ENCODE peak calls at places on chromosomes 3 and 15, in nine cellular contexts. One of them, this sample, is unnamed.

GRCh38 chr3:52039846-52040245 is 16.5 kb downstream of the DUSP7 start:
- DNase-seq in stimulated activated CD8-positive, alpha-beta memory T cell treated with anti-CD3 and anti-CD28 coated beads, Interleukin-15, amount 100 ng/mL, for 24 hours: no peak
- DNase-seq in astrocyte of the spinal cord: peak
- DNase-seq in fibroblast of the aortic adventitia: peak
- DNase-seq in stimulated activated CD4-positive, alpha-beta T cell treated with anti-CD3 and anti-CD28 coated beads, Interleukin-1b, Interleukin-23, amount 100 ng/mL, for 1 hour: no peak
- DNase-seq in GM23338: no peak
- DNase-seq in A172: no peak
- DNase-seq in EL: no peak
- DNase-seq in coronary artery: no peak
- DNase-seq in this sample: no peak

GRCh38 chr3:49362579-49362978 is 4.4 kb upstream of the GPX1 start:
- DNase-seq in coronary artery: no peak
- DNase-seq in stimulated activated CD8-positive, alpha-beta memory T cell treated with anti-CD3 and anti-CD28 coated beads, Interleukin-15, amount 100 ng/mL, for 24 hours: no peak
- DNase-seq in A172: no peak
- DNase-seq in astrocyte of the spinal cord: peak
- DNase-seq in stimulated activated CD4-positive, alpha-beta T cell treated with anti-CD3 and anti-CD28 coated beads, Interleukin-1b, Interleukin-23, amount 100 ng/mL, for 1 hour: no peak
- DNase-seq in EL: peak
- DNase-seq in GM23338: no peak
- DNase-seq in fibroblast of the aortic adventitia: no peak
- DNase-seq in this sample: peak

GRCh38 chr3:52690560-52690959 is 4.7 kb downstream of the GNL3 start:
- DNase-seq in astrocyte of the spinal cord: no peak
- DNase-seq in stimulated activated CD4-positive, alpha-beta T cell treated with anti-CD3 and anti-CD28 coated beads, Interleukin-1b, Interleukin-23, amount 100 ng/mL, for 1 hour: no peak
- DNase-seq in GM23338: no peak
- DNase-seq in EL: no peak
- DNase-seq in fibroblast of the aortic adventitia: no peak
- DNase-seq in A172: no peak
- DNase-seq in stimulated activated CD8-positive, alpha-beta memory T cell treated with anti-CD3 and anti-CD28 coated beads, Interleukin-15, amount 100 ng/mL, for 24 hours: no peak
- DNase-seq in coronary artery: no peak
- DNase-seq in this sample: no peak

GRCh38 chr3:42529463-42529862 is 27.0 kb downstream of the VIPR1 start:
- DNase-seq in A172: no peak
- DNase-seq in EL: no peak
- DNase-seq in coronary artery: no peak
- DNase-seq in stimulated activated CD4-positive, alpha-beta T cell treated with anti-CD3 and anti-CD28 coated beads, Interleukin-1b, Interleukin-23, amount 100 ng/mL, for 1 hour: no peak
- DNase-seq in GM23338: no peak
- DNase-seq in fibroblast of the aortic adventitia: no peak
- DNase-seq in stimulated activated CD8-positive, alpha-beta memory T cell treated with anti-CD3 and anti-CD28 coated beads, Interleukin-15, amount 100 ng/mL, for 24 hours: no peak
- DNase-seq in astrocyte of the spinal cord: no peak
- DNase-seq in this sample: no peak

GRCh38 chr15:89543389-89543788 is 31.9 kb upstream of the TICRR start:
- DNase-seq in stimulated activated CD8-positive, alpha-beta memory T cell treated with anti-CD3 and anti-CD28 coated beads, Interleukin-15, amount 100 ng/mL, for 24 hours: no peak
- DNase-seq in GM23338: no peak
- DNase-seq in A172: no peak
- DNase-seq in astrocyte of the spinal cord: no peak
- DNase-seq in stimulated activated CD4-positive, alpha-beta T cell treated with anti-CD3 and anti-CD28 coated beads, Interleukin-1b, Interleukin-23, amount 100 ng/mL, for 1 hour: no peak
- DNase-seq in coronary artery: no peak
- DNase-seq in fibroblast of the aortic adventitia: no peak
- DNase-seq in EL: no peak
- DNase-seq in this sample: no peak

GRCh38 chr3:76438971-76439370 is 600.9 kb upstream of the ROBO2 start:
- DNase-seq in stimulated activated CD4-positive, alpha-beta T cell treated with anti-CD3 and anti-CD28 coated beads, Interleukin-1b, Interleukin-23, amount 100 ng/mL, for 1 hour: no peak
- DNase-seq in GM23338: no peak
- DNase-seq in stimulated activated CD8-positive, alpha-beta memory T cell treated with anti-CD3 and anti-CD28 coated beads, Interleukin-15, amount 100 ng/mL, for 24 hours: no peak
- DNase-seq in EL: peak
- DNase-seq in astrocyte of the spinal cord: peak
- DNase-seq in coronary artery: no peak
- DNase-seq in A172: no peak
- DNase-seq in fibroblast of the aortic adventitia: no peak
- DNase-seq in this sample: no peak

GRCh38 chr15:57340673-57341259 is 35.5 kb upstream of the CGNL1 start:
- DNase-seq in fibroblast of the aortic adventitia: peak
- DNase-seq in stimulated activated CD4-positive, alpha-beta T cell treated with anti-CD3 and anti-CD28 coated beads, Interleukin-1b, Interleukin-23, amount 100 ng/mL, for 1 hour: no peak
- DNase-seq in A172: peak
- DNase-seq in GM23338: peak
- DNase-seq in EL: peak
- DNase-seq in astrocyte of the spinal cord: peak
- DNase-seq in coronary artery: no peak
- DNase-seq in stimulated activated CD8-positive, alpha-beta memory T cell treated with anti-CD3 and anti-CD28 coated beads, Interleukin-15, amount 100 ng/mL, for 24 hours: no peak
- DNase-seq in this sample: no peak

GRCh38 chr15:92591275-92591674 is 64.3 kb downstream of the FAM174B start:
- DNase-seq in GM23338: no peak
- DNase-seq in coronary artery: no peak
- DNase-seq in astrocyte of the spinal cord: no peak
- DNase-seq in stimulated activated CD8-positive, alpha-beta memory T cell treated with anti-CD3 and anti-CD28 coated beads, Interleukin-15, amount 100 ng/mL, for 24 hours: no peak
- DNase-seq in stimulated activated CD4-positive, alpha-beta T cell treated with anti-CD3 and anti-CD28 coated beads, Interleukin-1b, Interleukin-23, amount 100 ng/mL, for 1 hour: no peak
- DNase-seq in fibroblast of the aortic adventitia: no peak
- DNase-seq in A172: no peak
- DNase-seq in EL: no peak
- DNase-seq in this sample: no peak

GRCh38 chr3:11724615-11725339 is 81.1 kb upstream of the VGLL4 start:
- DNase-seq in A172: no peak
- DNase-seq in stimulated activated CD4-positive, alpha-beta T cell treated with anti-CD3 and anti-CD28 coated beads, Interleukin-1b, Interleukin-23, amount 100 ng/mL, for 1 hour: no peak
- DNase-seq in EL: no peak
- DNase-seq in fibroblast of the aortic adventitia: no peak
- DNase-seq in GM23338: no peak
- DNase-seq in astrocyte of the spinal cord: no peak
- DNase-seq in stimulated activated CD8-positive, alpha-beta memory T cell treated with anti-CD3 and anti-CD28 coated beads, Interleukin-15, amount 100 ng/mL, for 24 hours: no peak
- DNase-seq in coronary artery: no peak
- DNase-seq in this sample: no peak

GRCh38 chr3:23919628-23920027 is 2.7 kb downstream of the RPL15 start:
- DNase-seq in A172: no peak
- DNase-seq in stimulated activated CD8-positive, alpha-beta memory T cell treated with anti-CD3 and anti-CD28 coated beads, Interleukin-15, amount 100 ng/mL, for 24 hours: no peak
- DNase-seq in coronary artery: no peak
- DNase-seq in stimulated activated CD4-positive, alpha-beta T cell treated with anti-CD3 and anti-CD28 coated beads, Interleukin-1b, Interleukin-23, amount 100 ng/mL, for 1 hour: no peak
- DNase-seq in GM23338: no peak
- DNase-seq in fibroblast of the aortic adventitia: no peak
- DNase-seq in EL: no peak
- DNase-seq in astrocyte of the spinal cord: no peak
- DNase-seq in this sample: no peak

GRCh38 chr3:146227486-146227885 is 23.4 kb downstream of the PLSCR4 start:
- DNase-seq in fibroblast of the aortic adventitia: peak
- DNase-seq in EL: no peak
- DNase-seq in stimulated activated CD8-positive, alpha-beta memory T cell treated with anti-CD3 and anti-CD28 coated beads, Interleukin-15, amount 100 ng/mL, for 24 hours: no peak
- DNase-seq in coronary artery: no peak
- DNase-seq in astrocyte of the spinal cord: no peak
- DNase-seq in A172: no peak
- DNase-seq in GM23338: peak
- DNase-seq in stimulated activated CD4-positive, alpha-beta T cell treated with anti-CD3 and anti-CD28 coated beads, Interleukin-1b, Interleukin-23, amount 100 ng/mL, for 1 hour: no peak
- DNase-seq in this sample: no peak

GRCh38 chr3:64138046-64138445 is 87.2 kb downstream of the PRICKLE2 start:
- DNase-seq in GM23338: no peak
- DNase-seq in EL: peak
- DNase-seq in stimulated activated CD4-positive, alpha-beta T cell treated with anti-CD3 and anti-CD28 coated beads, Interleukin-1b, Interleukin-23, amount 100 ng/mL, for 1 hour: no peak
- DNase-seq in stimulated activated CD8-positive, alpha-beta memory T cell treated with anti-CD3 and anti-CD28 coated beads, Interleukin-15, amount 100 ng/mL, for 24 hours: no peak
- DNase-seq in coronary artery: no peak
- DNase-seq in astrocyte of the spinal cord: no peak
- DNase-seq in A172: peak
- DNase-seq in fibroblast of the aortic adventitia: no peak
- DNase-seq in this sample: no peak

GRCh38 chr3:21392521-21392920 is 358.5 kb downstream of the ZNF385D start:
- DNase-seq in fibroblast of the aortic adventitia: peak
- DNase-seq in GM23338: no peak
- DNase-seq in EL: peak
- DNase-seq in A172: no peak
- DNase-seq in astrocyte of the spinal cord: no peak
- DNase-seq in stimulated activated CD4-positive, alpha-beta T cell treated with anti-CD3 and anti-CD28 coated beads, Interleukin-1b, Interleukin-23, amount 100 ng/mL, for 1 hour: no peak
- DNase-seq in coronary artery: no peak
- DNase-seq in stimulated activated CD8-positive, alpha-beta memory T cell treated with anti-CD3 and anti-CD28 coated beads, Interleukin-15, amount 100 ng/mL, for 24 hours: no peak
- DNase-seq in this sample: no peak

GRCh38 chr15:58593870-58594269 is 155.6 kb downstream of the ADAM10 start:
- DNase-seq in EL: no peak
- DNase-seq in A172: no peak
- DNase-seq in fibroblast of the aortic adventitia: no peak
- DNase-seq in stimulated activated CD4-positive, alpha-beta T cell treated with anti-CD3 and anti-CD28 coated beads, Interleukin-1b, Interleukin-23, amount 100 ng/mL, for 1 hour: no peak
- DNase-seq in coronary artery: no peak
- DNase-seq in GM23338: no peak
- DNase-seq in stimulated activated CD8-positive, alpha-beta memory T cell treated with anti-CD3 and anti-CD28 coated beads, Interleukin-15, amount 100 ng/mL, for 24 hours: no peak
- DNase-seq in astrocyte of the spinal cord: no peak
- DNase-seq in this sample: no peak

GRCh38 chr3:170386468-170386867 is 29.0 kb downstream of the SKIL start:
- DNase-seq in stimulated activated CD4-positive, alpha-beta T cell treated with anti-CD3 and anti-CD28 coated beads, Interleukin-1b, Interleukin-23, amount 100 ng/mL, for 1 hour: no peak
- DNase-seq in EL: no peak
- DNase-seq in astrocyte of the spinal cord: no peak
- DNase-seq in stimulated activated CD8-positive, alpha-beta memory T cell treated with anti-CD3 and anti-CD28 coated beads, Interleukin-15, amount 100 ng/mL, for 24 hours: no peak
- DNase-seq in A172: no peak
- DNase-seq in GM23338: no peak
- DNase-seq in fibroblast of the aortic adventitia: no peak
- DNase-seq in coronary artery: no peak
- DNase-seq in this sample: no peak

GRCh38 chr3:197027151-197027895 is 2.3 kb downstream of the MELTF start:
- DNase-seq in astrocyte of the spinal cord: no peak
- DNase-seq in fibroblast of the aortic adventitia: no peak
- DNase-seq in EL: no peak
- DNase-seq in coronary artery: peak
- DNase-seq in stimulated activated CD4-positive, alpha-beta T cell treated with anti-CD3 and anti-CD28 coated beads, Interleukin-1b, Interleukin-23, amount 100 ng/mL, for 1 hour: no peak
- DNase-seq in A172: peak
- DNase-seq in stimulated activated CD8-positive, alpha-beta memory T cell treated with anti-CD3 and anti-CD28 coated beads, Interleukin-15, amount 100 ng/mL, for 24 hours: no peak
- DNase-seq in GM23338: no peak
- DNase-seq in this sample: no peak

GRCh38 chr3:33749546-33750215 is 31.6 kb upstream of the CLASP2 start:
- DNase-seq in astrocyte of the spinal cord: peak
- DNase-seq in EL: peak
- DNase-seq in A172: no peak
- DNase-seq in stimulated activated CD8-positive, alpha-beta memory T cell treated with anti-CD3 and anti-CD28 coated beads, Interleukin-15, amount 100 ng/mL, for 24 hours: no peak
- DNase-seq in fibroblast of the aortic adventitia: peak
- DNase-seq in coronary artery: no peak
- DNase-seq in GM23338: no peak
- DNase-seq in stimulated activated CD4-positive, alpha-beta T cell treated with anti-CD3 and anti-CD28 coated beads, Interleukin-1b, Interleukin-23, amount 100 ng/mL, for 1 hour: no peak
- DNase-seq in this sample: no peak

GRCh38 chr3:17935217-17935616 is 192.8 kb upstream of the TBC1D5 start:
- DNase-seq in fibroblast of the aortic adventitia: no peak
- DNase-seq in A172: no peak
- DNase-seq in stimulated activated CD8-positive, alpha-beta memory T cell treated with anti-CD3 and anti-CD28 coated beads, Interleukin-15, amount 100 ng/mL, for 24 hours: no peak
- DNase-seq in stimulated activated CD4-positive, alpha-beta T cell treated with anti-CD3 and anti-CD28 coated beads, Interleukin-1b, Interleukin-23, amount 100 ng/mL, for 1 hour: no peak
- DNase-seq in GM23338: no peak
- DNase-seq in coronary artery: no peak
- DNase-seq in EL: no peak
- DNase-seq in astrocyte of the spinal cord: no peak
- DNase-seq in this sample: no peak

GRCh38 chr3:85476891-85477495 is 518.2 kb downstream of the CADM2 start:
- DNase-seq in astrocyte of the spinal cord: no peak
- DNase-seq in GM23338: no peak
- DNase-seq in coronary artery: no peak
- DNase-seq in stimulated activated CD8-positive, alpha-beta memory T cell treated with anti-CD3 and anti-CD28 coated beads, Interleukin-15, amount 100 ng/mL, for 24 hours: no peak
- DNase-seq in A172: no peak
- DNase-seq in stimulated activated CD4-positive, alpha-beta T cell treated with anti-CD3 and anti-CD28 coated beads, Interleukin-1b, Interleukin-23, amount 100 ng/mL, for 1 hour: no peak
- DNase-seq in fibroblast of the aortic adventitia: no peak
- DNase-seq in EL: no peak
- DNase-seq in this sample: no peak

GRCh38 chr15:73677146-73677607 is 7.0 kb upstream of the CD276 start:
- DNase-seq in coronary artery: no peak
- DNase-seq in fibroblast of the aortic adventitia: peak
- DNase-seq in A172: peak
- DNase-seq in GM23338: peak
- DNase-seq in stimulated activated CD8-positive, alpha-beta memory T cell treated with anti-CD3 and anti-CD28 coated beads, Interleukin-15, amount 100 ng/mL, for 24 hours: no peak
- DNase-seq in stimulated activated CD4-positive, alpha-beta T cell treated with anti-CD3 and anti-CD28 coated beads, Interleukin-1b, Interleukin-23, amount 100 ng/mL, for 1 hour: peak
- DNase-seq in astrocyte of the spinal cord: peak
- DNase-seq in EL: peak
- DNase-seq in this sample: no peak

GRCh38 chr3:73622135-73622534 is 2.6 kb downstream of the PDZRN3 start:
- DNase-seq in stimulated activated CD4-positive, alpha-beta T cell treated with anti-CD3 and anti-CD28 coated beads, Interleukin-1b, Interleukin-23, amount 100 ng/mL, for 1 hour: no peak
- DNase-seq in EL: peak
- DNase-seq in fibroblast of the aortic adventitia: peak
- DNase-seq in astrocyte of the spinal cord: no peak
- DNase-seq in GM23338: peak
- DNase-seq in A172: no peak
- DNase-seq in coronary artery: peak
- DNase-seq in stimulated activated CD8-positive, alpha-beta memory T cell treated with anti-CD3 and anti-CD28 coated beads, Interleukin-15, amount 100 ng/mL, for 24 hours: no peak
- DNase-seq in this sample: no peak

GRCh38 chr3:54957711-54958110 is 29.9 kb upstream of the LRTM1 start:
- DNase-seq in stimulated activated CD8-positive, alpha-beta memory T cell treated with anti-CD3 and anti-CD28 coated beads, Interleukin-15, amount 100 ng/mL, for 24 hours: no peak
- DNase-seq in fibroblast of the aortic adventitia: no peak
- DNase-seq in EL: peak
- DNase-seq in GM23338: no peak
- DNase-seq in coronary artery: no peak
- DNase-seq in A172: peak
- DNase-seq in stimulated activated CD4-positive, alpha-beta T cell treated with anti-CD3 and anti-CD28 coated beads, Interleukin-1b, Interleukin-23, amount 100 ng/mL, for 1 hour: no peak
- DNase-seq in astrocyte of the spinal cord: peak
- DNase-seq in this sample: no peak

GRCh38 chr3:178436773-178437172 is 99.5 kb upstream of the KCNMB2 start:
- DNase-seq in stimulated activated CD4-positive, alpha-beta T cell treated with anti-CD3 and anti-CD28 coated beads, Interleukin-1b, Interleukin-23, amount 100 ng/mL, for 1 hour: no peak
- DNase-seq in A172: peak
- DNase-seq in EL: peak
- DNase-seq in coronary artery: no peak
- DNase-seq in stimulated activated CD8-positive, alpha-beta memory T cell treated with anti-CD3 and anti-CD28 coated beads, Interleukin-15, amount 100 ng/mL, for 24 hours: no peak
- DNase-seq in GM23338: peak
- DNase-seq in fibroblast of the aortic adventitia: peak
- DNase-seq in astrocyte of the spinal cord: peak
- DNase-seq in this sample: no peak

GRCh38 chr3:194688207-194688711 is 2.6 kb downstream of the FAM43A start:
- DNase-seq in fibroblast of the aortic adventitia: peak
- DNase-seq in GM23338: peak
- DNase-seq in astrocyte of the spinal cord: peak
- DNase-seq in EL: peak
- DNase-seq in stimulated activated CD4-positive, alpha-beta T cell treated with anti-CD3 and anti-CD28 coated beads, Interleukin-1b, Interleukin-23, amount 100 ng/mL, for 1 hour: no peak
- DNase-seq in stimulated activated CD8-positive, alpha-beta memory T cell treated with anti-CD3 and anti-CD28 coated beads, Interleukin-15, amount 100 ng/mL, for 24 hours: no peak
- DNase-seq in A172: peak
- DNase-seq in coronary artery: no peak
- DNase-seq in this sample: peak

GRCh38 chr15:62572797-62573196 is 407.7 kb upstream of the C2CD4B start:
- DNase-seq in GM23338: peak
- DNase-seq in fibroblast of the aortic adventitia: no peak
- DNase-seq in EL: no peak
- DNase-seq in stimulated activated CD8-positive, alpha-beta memory T cell treated with anti-CD3 and anti-CD28 coated beads, Interleukin-15, amount 100 ng/mL, for 24 hours: no peak
- DNase-seq in A172: no peak
- DNase-seq in coronary artery: no peak
- DNase-seq in stimulated activated CD4-positive, alpha-beta T cell treated with anti-CD3 and anti-CD28 coated beads, Interleukin-1b, Interleukin-23, amount 100 ng/mL, for 1 hour: no peak
- DNase-seq in astrocyte of the spinal cord: no peak
- DNase-seq in this sample: no peak

GRCh38 chr3:167151671-167152070 is 228.4 kb downstream of the ZBBX start:
- DNase-seq in astrocyte of the spinal cord: no peak
- DNase-seq in GM23338: no peak
- DNase-seq in coronary artery: no peak
- DNase-seq in A172: no peak
- DNase-seq in stimulated activated CD4-positive, alpha-beta T cell treated with anti-CD3 and anti-CD28 coated beads, Interleukin-1b, Interleukin-23, amount 100 ng/mL, for 1 hour: no peak
- DNase-seq in stimulated activated CD8-positive, alpha-beta memory T cell treated with anti-CD3 and anti-CD28 coated beads, Interleukin-15, amount 100 ng/mL, for 24 hours: no peak
- DNase-seq in fibroblast of the aortic adventitia: no peak
- DNase-seq in EL: no peak
- DNase-seq in this sample: no peak

GRCh38 chr3:143480306-143480852 is 360.8 kb downstream of the CHST2 start:
- DNase-seq in fibroblast of the aortic adventitia: peak
- DNase-seq in EL: peak
- DNase-seq in GM23338: no peak
- DNase-seq in stimulated activated CD8-positive, alpha-beta memory T cell treated with anti-CD3 and anti-CD28 coated beads, Interleukin-15, amount 100 ng/mL, for 24 hours: no peak
- DNase-seq in coronary artery: no peak
- DNase-seq in astrocyte of the spinal cord: peak
- DNase-seq in A172: peak
- DNase-seq in stimulated activated CD4-positive, alpha-beta T cell treated with anti-CD3 and anti-CD28 coated beads, Interleukin-1b, Interleukin-23, amount 100 ng/mL, for 1 hour: no peak
- DNase-seq in this sample: no peak

GRCh38 chr3:194886836-194887235 is 201.2 kb downstream of the FAM43A start:
- DNase-seq in A172: no peak
- DNase-seq in EL: no peak
- DNase-seq in stimulated activated CD8-positive, alpha-beta memory T cell treated with anti-CD3 and anti-CD28 coated beads, Interleukin-15, amount 100 ng/mL, for 24 hours: no peak
- DNase-seq in stimulated activated CD4-positive, alpha-beta T cell treated with anti-CD3 and anti-CD28 coated beads, Interleukin-1b, Interleukin-23, amount 100 ng/mL, for 1 hour: no peak
- DNase-seq in coronary artery: no peak
- DNase-seq in fibroblast of the aortic adventitia: no peak
- DNase-seq in GM23338: no peak
- DNase-seq in astrocyte of the spinal cord: no peak
- DNase-seq in this sample: no peak

This sample was measured in spleen.